ENCODE peak calls at places on chromosome 19, in five cellular contexts. D is tibial artery, G is stomach, A is AG10803, K is lower leg skin. R is an unnamed sample.

GRCh38 chr19:29293292-29293691 is 80.3 kb upstream of the UQCRFS1 start:
- DNase-seq in D (no peak), G (no peak), A (no peak), K (no peak), R (no peak)

GRCh38 chr19:11986754-11987153 is 21.9 kb downstream of the ZNF763 start:
- DNase-seq in D (no peak), G (no peak), A (no peak), K (no peak), R (no peak)

GRCh38 chr19:56108447-56109195 is 12.5 kb downstream of the ZNF787 start:
- DNase-seq in D (no peak), G (peak), A (peak), K (no peak), R (no peak)

GRCh38 chr19:56476671-56477428 is at the start of gene ZNF667:
- DNase-seq in D (no peak), G (no peak), A (peak), K (no peak), R (no peak)

GRCh38 chr19:8512115-8512967 is 1.6 kb downstream of the ZNF414 start:
- DNase-seq in D (no peak), G (no peak), A (no peak), K (no peak), R (peak)

GRCh38 chr19:18397242-18398202 is at the start of gene LRRC25:
- DNase-seq in D (peak), G (no peak), A (no peak), K (no peak), R (peak)

GRCh38 chr19:1027953-1028902 is 1.8 kb downstream of the CNN2 start:
- DNase-seq in D (peak), G (peak), A (peak), K (no peak), R (peak)

GRCh38 chr19:37905936-37906867 is at the start of gene WDR87:
- DNase-seq in D (no peak), G (peak), A (peak), K (peak), R (peak)

GRCh38 chr19:49210108-49210900 is 52.7 kb downstream of the TRPM4 start:
- DNase-seq in D (no peak), G (no peak), A (no peak), K (no peak), R (peak)

GRCh38 chr19:49475191-49475932 is 1.3 kb downstream of the FLT3LG start:
- DNase-seq in D (no peak), G (no peak), A (no peak), K (no peak), R (peak)

GRCh38 chr19:17840019-17840418 is 7.8 kb downstream of the JAK3 start:
- DNase-seq in D (no peak), G (no peak), A (no peak), K (no peak), R (no peak)

GRCh38 chr19:45069056-45069455 is 7.2 kb downstream of the ZNF296 start:
- DNase-seq in D (no peak), G (peak), A (no peak), K (no peak), R (no peak)

GRCh38 chr19:34960940-34961679 is 2.9 kb downstream of the ZNF792 start:
- DNase-seq in D (no peak), G (no peak), A (no peak), K (no peak), R (no peak)

GRCh38 chr19:44626067-44626624 is 12.8 kb downstream of the IGSF23 start:
- DNase-seq in D (no peak), G (no peak), A (peak), K (no peak), R (no peak)

GRCh38 chr19:16025108-16026101 is 50.9 kb upstream of the TPM4 start:
- DNase-seq in D (no peak), G (peak), A (peak), K (no peak), R (peak)

GRCh38 chr19:13024958-13025653 is 29.8 kb downstream of the NFIX start:
- DNase-seq in D (no peak), G (no peak), A (peak), K (no peak), R (no peak)

GRCh38 chr19:43464089-43464775 is 1.2 kb downstream of the LYPD3 start:
- DNase-seq in D (peak), G (peak), A (no peak), K (peak), R (no peak)

GRCh38 chr19:49098795-49099194 is 13.5 kb downstream of the SNRNP70 start:
- DNase-seq in D (no peak), G (peak), A (no peak), K (no peak), R (no peak)

GRCh38 chr19:38736036-38736412 is 8.2 kb downstream of the CAPN12 start:
- DNase-seq in D (no peak), G (peak), A (peak), K (peak), R (peak)

GRCh38 chr19:58328999-58329398 is 2.2 kb downstream of the ZSCAN22 start:
- DNase-seq in D (no peak), G (no peak), A (no peak), K (no peak), R (peak)

GRCh38 chr19:23118400-23118799 is 1.6 kb downstream of the ZNF730 start:
- DNase-seq in D (no peak), G (no peak), A (no peak), K (no peak), R (no peak)

GRCh38 chr19:57648336-57649003 is 15.5 kb downstream of the ZNF211 start:
- DNase-seq in D (no peak), G (no peak), A (no peak), K (no peak), R (no peak)

GRCh38 chr19:57850553-57851017 is 926 bp downstream of the ZNF587 start:
- DNase-seq in D (no peak), G (peak), A (peak), K (no peak), R (peak)

GRCh38 chr19:54084410-54084809 is 3.2 kb upstream of the TARM1 start:
- DNase-seq in D (no peak), G (no peak), A (no peak), K (no peak), R (no peak)

GRCh38 chr19:1455002-1455335 is 5.0 kb downstream of the APC2 start:
- DNase-seq in D (no peak), G (peak), A (no peak), K (no peak), R (no peak)

GRCh38 chr19:14689598-14690503 is at the start of gene ZNF333:
- DNase-seq in D (peak), G (peak), A (peak), K (peak), R (peak)

GRCh38 chr19:13053761-13054604 is 48.7 kb downstream of the LYL1 start:
- DNase-seq in D (peak), G (peak), A (peak), K (peak), R (no peak)

GRCh38 chr19:47540748-47541147 is 25.9 kb upstream of the NAPA start:
- DNase-seq in D (no peak), G (no peak), A (peak), K (no peak), R (peak)

GRCh38 chr19:3387645-3388589 is 21.5 kb downstream of the NFIC start:
- DNase-seq in D (peak), G (peak), A (peak), K (peak), R (no peak)

GRCh38 chr19:33902395-33902794 is 105.7 kb downstream of the KCTD15 start:
- DNase-seq in D (no peak), G (no peak), A (no peak), K (no peak), R (no peak)
- H3K4me3 ChIP-seq in D (no peak), G (no peak), A (no peak), K (no peak), R (no peak)

GRCh38 chr19:52535831-52536800 is 8.6 kb downstream of the ZNF808 start:
- DNase-seq in D (peak), G (peak), A (peak), K (peak), R (peak)
- TF ChIP-seq CTCF in D (no peak), G (no peak), A (no peak), K (no peak), R (no peak)

GRCh38 chr19:5403968-5404640 is 51.1 kb upstream of the ZNRF4 start:
- DNase-seq in D (peak), G (peak), A (peak), K (peak), R (peak)
- H3K4me3 ChIP-seq in D (no peak), G (no peak), A (no peak), K (no peak), R (no peak)

GRCh38 chr19:33022472-33023116 is 42.1 kb downstream of the RHPN2 start:
- DNase-seq in D (no peak), G (no peak), A (no peak), K (no peak), R (no peak)
- TF ChIP-seq CTCF in D (no peak), G (no peak), A (no peak), K (no peak), R (no peak)

R was measured in GM12865.